ENCODE peak calls at places on chromosomes 4 and X, in five cellular contexts. One of them, this sample, is unnamed.

GRCh38 chrX:119826399-119826959 is 26.3 kb downstream of the UPF3B start:
- DNase-seq in AG04450: no peak
- DNase-seq in stomach: no peak
- DNase-seq in lung: no peak
- DNase-seq in upper lobe of right lung: no peak
- DNase-seq in this sample: no peak

GRCh38 chr4:88308587-88308986 is 24.2 kb upstream of the PPM1K start:
- DNase-seq in AG04450: no peak
- DNase-seq in stomach: no peak
- DNase-seq in lung: no peak
- DNase-seq in upper lobe of right lung: no peak
- DNase-seq in this sample: no peak

GRCh38 chr4:173153445-173153844 is 15.2 kb upstream of the GALNT7 start:
- DNase-seq in AG04450: no peak
- DNase-seq in stomach: no peak
- DNase-seq in lung: no peak
- DNase-seq in upper lobe of right lung: no peak
- DNase-seq in this sample: no peak

GRCh38 chrX:150483576-150483975 is 84.8 kb upstream of the MTM1 start:
- DNase-seq in AG04450: no peak
- DNase-seq in stomach: no peak
- DNase-seq in lung: no peak
- DNase-seq in upper lobe of right lung: no peak
- DNase-seq in this sample: no peak

GRCh38 chr4:114052227-114052626 is 72.8 kb upstream of the ARSJ start:
- DNase-seq in AG04450: no peak
- DNase-seq in stomach: no peak
- DNase-seq in lung: peak; percentile 64
- DNase-seq in upper lobe of right lung: no peak
- DNase-seq in this sample: no peak

GRCh38 chrX:9372866-9373265 is 92.0 kb upstream of the TBL1X start:
- DNase-seq in AG04450: no peak
- DNase-seq in stomach: no peak
- DNase-seq in lung: no peak
- DNase-seq in upper lobe of right lung: no peak
- DNase-seq in this sample: no peak

GRCh38 chr4:155855897-155856296 is 10.2 kb downstream of the ASIC5 start:
- DNase-seq in AG04450: no peak
- DNase-seq in stomach: no peak
- DNase-seq in lung: no peak
- DNase-seq in upper lobe of right lung: no peak
- DNase-seq in this sample: no peak

GRCh38 chr4:85555210-85555609 is 80.3 kb downstream of the ARHGAP24 start:
- DNase-seq in AG04450: no peak
- DNase-seq in stomach: no peak
- DNase-seq in lung: no peak
- DNase-seq in upper lobe of right lung: no peak
- DNase-seq in this sample: no peak

GRCh38 chr4:112852586-112852985 is 196.9 kb upstream of the ANK2 start:
- DNase-seq in AG04450: no peak
- DNase-seq in stomach: no peak
- DNase-seq in lung: no peak
- DNase-seq in upper lobe of right lung: no peak
- DNase-seq in this sample: no peak

GRCh38 chr4:26023191-26023972 is 109.4 kb downstream of the SMIM20 start:
- DNase-seq in AG04450: no peak
- DNase-seq in stomach: no peak
- DNase-seq in lung: no peak
- DNase-seq in upper lobe of right lung: no peak
- DNase-seq in this sample: no peak

GRCh38 chr4:26020896-26021295 is 106.9 kb downstream of the SMIM20 start:
- DNase-seq in AG04450: peak; percentile 18
- DNase-seq in stomach: no peak
- DNase-seq in lung: no peak
- DNase-seq in upper lobe of right lung: no peak
- DNase-seq in this sample: no peak

GRCh38 chr4:26021417-26022345 is 107.7 kb downstream of the SMIM20 start:
- DNase-seq in AG04450: no peak
- DNase-seq in stomach: no peak
- DNase-seq in lung: no peak
- DNase-seq in upper lobe of right lung: no peak
- DNase-seq in this sample: no peak

GRCh38 chr4:26024079-26024478 is 110.1 kb downstream of the SMIM20 start:
- DNase-seq in AG04450: no peak
- DNase-seq in stomach: no peak
- DNase-seq in lung: no peak
- DNase-seq in upper lobe of right lung: no peak
- DNase-seq in this sample: no peak

GRCh38 chr4:26022346-26022891 is 108.4 kb downstream of the SMIM20 start:
- DNase-seq in AG04450: peak; percentile 26
- DNase-seq in stomach: peak; percentile 68
- DNase-seq in lung: peak; percentile 51
- DNase-seq in upper lobe of right lung: no peak
- DNase-seq in this sample: no peak
- H3K27ac ChIP-seq in AG04450: peak overlapping the region; percentile 31
- H3K27ac ChIP-seq in stomach: peak overlapping the region; percentile 31
- H3K27ac ChIP-seq in lung: peak overlapping the region; percentile 80
- H3K27ac ChIP-seq in upper lobe of right lung: peak overlapping the region; percentile 80
- H3K27ac ChIP-seq in this sample: peak overlapping the region; percentile 54

GRCh38 chr4:76458297-76458696 is 23.3 kb downstream of the SHROOM3 start:
- DNase-seq in AG04450: no peak
- DNase-seq in stomach: no peak
- DNase-seq in lung: no peak
- DNase-seq in upper lobe of right lung: no peak
- DNase-seq in this sample: no peak

GRCh38 chr4:76457885-76458284 is 22.9 kb downstream of the SHROOM3 start:
- DNase-seq in AG04450: no peak
- DNase-seq in stomach: no peak
- DNase-seq in lung: no peak
- DNase-seq in upper lobe of right lung: no peak
- DNase-seq in this sample: no peak

GRCh38 chr4:76458829-76459228 is 23.8 kb downstream of the SHROOM3 start:
- DNase-seq in AG04450: no peak
- DNase-seq in stomach: no peak
- DNase-seq in lung: no peak
- DNase-seq in upper lobe of right lung: no peak
- DNase-seq in this sample: no peak

GRCh38 chr4:76463568-76463967 is 28.5 kb downstream of the SHROOM3 start:
- DNase-seq in AG04450: no peak
- DNase-seq in stomach: no peak
- DNase-seq in lung: no peak
- DNase-seq in upper lobe of right lung: no peak
- DNase-seq in this sample: no peak

GRCh38 chr4:76459291-76459723 is 24.3 kb downstream of the SHROOM3 start:
- DNase-seq in AG04450: no peak
- DNase-seq in stomach: no peak
- DNase-seq in lung: no peak
- DNase-seq in upper lobe of right lung: no peak
- DNase-seq in this sample: no peak
- H3K27ac ChIP-seq in AG04450: peak overlapping the region; percentile 57
- H3K27ac ChIP-seq in stomach: no peak overlapping the region
- H3K27ac ChIP-seq in lung: peak overlapping the region; percentile 52
- H3K27ac ChIP-seq in upper lobe of right lung: peak overlapping the region; percentile 12
- H3K27ac ChIP-seq in this sample: no peak overlapping the region

GRCh38 chr4:8350326-8350725 is 80.8 kb downstream of the HTRA3 start:
- DNase-seq in AG04450: no peak
- DNase-seq in stomach: peak; percentile 16
- DNase-seq in lung: no peak
- DNase-seq in upper lobe of right lung: no peak
- DNase-seq in this sample: no peak
- H3K27ac ChIP-seq in AG04450: no peak overlapping the region
- H3K27ac ChIP-seq in stomach: no peak overlapping the region
- H3K27ac ChIP-seq in lung: no peak overlapping the region
- H3K27ac ChIP-seq in upper lobe of right lung: no peak overlapping the region
- H3K27ac ChIP-seq in this sample: no peak overlapping the region

DNA sequence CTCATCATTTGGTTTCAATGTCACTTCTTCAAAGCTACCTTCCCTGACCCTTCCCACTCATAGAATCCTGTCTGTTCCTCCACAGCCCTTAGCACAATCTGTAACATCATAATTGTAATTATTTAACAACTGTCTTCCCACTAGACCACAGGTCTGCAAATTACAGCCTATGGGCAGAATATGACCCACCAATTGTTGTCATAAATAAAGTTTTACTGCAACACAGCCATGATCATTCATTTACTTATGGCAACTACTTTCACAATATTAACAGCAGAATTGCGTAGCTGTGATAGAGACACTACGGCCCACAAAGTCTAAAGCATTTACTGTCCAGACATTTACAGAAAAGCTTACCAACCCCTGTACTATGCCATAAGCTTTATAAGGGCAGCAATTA is 15.9 kb downstream of the USP46 start:
- DNase-seq in AG04450: no peak
- DNase-seq in stomach: no peak
- DNase-seq in lung: no peak
- DNase-seq in upper lobe of right lung: no peak
- DNase-seq in this sample: no peak
- H3K27ac ChIP-seq in AG04450: no peak overlapping the region
- H3K27ac ChIP-seq in stomach: no peak overlapping the region
- H3K27ac ChIP-seq in lung: no peak overlapping the region
- H3K27ac ChIP-seq in upper lobe of right lung: no peak overlapping the region
- H3K27ac ChIP-seq in this sample: no peak overlapping the region

GRCh38 chrX:48490661-48491060 is 14.7 kb downstream of the FTSJ1 start:
- DNase-seq in AG04450: no peak
- DNase-seq in stomach: no peak
- DNase-seq in lung: no peak
- DNase-seq in upper lobe of right lung: no peak
- DNase-seq in this sample: no peak

GRCh38 chrX:48489296-48489695 is 13.3 kb downstream of the FTSJ1 start:
- DNase-seq in AG04450: no peak
- DNase-seq in stomach: no peak
- DNase-seq in lung: no peak
- DNase-seq in upper lobe of right lung: no peak
- DNase-seq in this sample: no peak

GRCh38 chrX:48491809-48492208 is 15.8 kb downstream of the FTSJ1 start:
- DNase-seq in AG04450: no peak
- DNase-seq in stomach: no peak
- DNase-seq in lung: no peak
- DNase-seq in upper lobe of right lung: no peak
- DNase-seq in this sample: no peak

GRCh38 chrX:48488034-48488433 is 12.0 kb downstream of the FTSJ1 start:
- DNase-seq in AG04450: no peak
- DNase-seq in stomach: no peak
- DNase-seq in lung: no peak
- DNase-seq in upper lobe of right lung: no peak
- DNase-seq in this sample: no peak

GRCh38 chrX:48489892-48490291 is 13.9 kb downstream of the FTSJ1 start:
- DNase-seq in AG04450: no peak
- DNase-seq in stomach: no peak
- DNase-seq in lung: no peak
- DNase-seq in upper lobe of right lung: no peak
- DNase-seq in this sample: no peak
- H3K27ac ChIP-seq in AG04450: no peak overlapping the region
- H3K27ac ChIP-seq in stomach: no peak overlapping the region
- H3K27ac ChIP-seq in lung: no peak overlapping the region
- H3K27ac ChIP-seq in upper lobe of right lung: no peak overlapping the region
- H3K27ac ChIP-seq in this sample: no peak overlapping the region

DNA sequence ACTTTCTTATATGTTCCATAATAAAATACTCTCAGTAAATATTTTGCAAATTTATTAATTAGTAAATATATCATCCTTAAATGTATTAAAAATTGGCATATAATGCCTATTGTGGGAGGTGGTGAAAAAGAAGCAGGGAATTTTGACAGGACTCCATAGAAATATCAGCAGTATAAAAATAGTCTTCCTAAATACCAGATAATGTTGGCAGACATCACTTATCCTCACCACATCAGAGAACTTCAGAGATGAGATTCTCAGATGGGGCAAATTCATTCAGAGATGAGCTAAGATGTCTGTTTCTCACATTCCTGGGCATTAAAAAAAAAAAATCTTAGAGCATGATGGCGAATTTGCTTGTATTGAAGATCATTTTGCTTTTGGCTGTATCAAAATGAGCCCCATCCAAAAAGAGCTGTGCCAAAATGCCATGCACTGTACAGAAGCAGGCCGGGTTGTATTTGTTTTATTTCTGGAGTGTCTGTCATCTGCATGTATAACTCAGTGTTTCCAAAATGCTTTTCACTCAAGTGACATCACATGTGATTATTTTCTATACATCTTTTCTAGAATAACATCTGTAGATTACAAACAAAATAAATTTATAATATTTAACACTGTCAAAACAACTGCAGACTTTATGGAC is 41.7 kb downstream of the ATP8A1 start:
- DNase-seq in AG04450: no peak
- DNase-seq in stomach: no peak
- DNase-seq in lung: no peak
- DNase-seq in upper lobe of right lung: no peak
- DNase-seq in this sample: no peak
- H3K27ac ChIP-seq in AG04450: no peak overlapping the region
- H3K27ac ChIP-seq in stomach: no peak overlapping the region
- H3K27ac ChIP-seq in lung: no peak overlapping the region
- H3K27ac ChIP-seq in upper lobe of right lung: no peak overlapping the region
- H3K27ac ChIP-seq in this sample: no peak overlapping the region

GRCh38 chr4:185244763-185245162 is 35.4 kb downstream of the SNX25 start:
- DNase-seq in AG04450: no peak
- DNase-seq in stomach: no peak
- DNase-seq in lung: no peak
- DNase-seq in upper lobe of right lung: no peak
- DNase-seq in this sample: no peak

GRCh38 chr4:185243879-185244278 is 34.5 kb downstream of the SNX25 start:
- DNase-seq in AG04450: no peak
- DNase-seq in stomach: no peak
- DNase-seq in lung: no peak
- DNase-seq in upper lobe of right lung: no peak
- DNase-seq in this sample: no peak

GRCh38 chr4:185238750-185239149 is 29.4 kb downstream of the SNX25 start:
- DNase-seq in AG04450: no peak
- DNase-seq in stomach: no peak
- DNase-seq in lung: no peak
- DNase-seq in upper lobe of right lung: no peak
- DNase-seq in this sample: no peak

GRCh38 chr4:185246453-185246852 is 37.1 kb downstream of the SNX25 start:
- DNase-seq in AG04450: no peak
- DNase-seq in stomach: no peak
- DNase-seq in lung: no peak
- DNase-seq in upper lobe of right lung: no peak
- DNase-seq in this sample: no peak

GRCh38 chr4:185242749-185243533 is 33.5 kb downstream of the SNX25 start:
- DNase-seq in AG04450: no peak
- DNase-seq in stomach: no peak
- DNase-seq in lung: no peak
- DNase-seq in upper lobe of right lung: no peak
- DNase-seq in this sample: no peak
- H3K27ac ChIP-seq in AG04450: no peak overlapping the region
- H3K27ac ChIP-seq in stomach: no peak overlapping the region
- H3K27ac ChIP-seq in lung: no peak overlapping the region
- H3K27ac ChIP-seq in upper lobe of right lung: no peak overlapping the region
- H3K27ac ChIP-seq in this sample: no peak overlapping the region

GRCh38 chr4:139978692-139979091 is 175.3 kb downstream of the MAML3 start:
- DNase-seq in AG04450: no peak
- DNase-seq in stomach: no peak
- DNase-seq in lung: no peak
- DNase-seq in upper lobe of right lung: no peak
- DNase-seq in this sample: no peak
- H3K27ac ChIP-seq in AG04450: no peak overlapping the region
- H3K27ac ChIP-seq in stomach: no peak overlapping the region
- H3K27ac ChIP-seq in lung: peak overlapping the region; percentile 69
- H3K27ac ChIP-seq in upper lobe of right lung: peak overlapping the region; percentile 39
- H3K27ac ChIP-seq in this sample: peak overlapping the region; percentile 81

GRCh38 chr4:140969296-140969695 is 164.0 kb downstream of the RNF150 start:
- DNase-seq in AG04450: no peak
- DNase-seq in stomach: no peak
- DNase-seq in lung: no peak
- DNase-seq in upper lobe of right lung: no peak
- DNase-seq in this sample: no peak

GRCh38 chr4:140968371-140968770 is 164.9 kb downstream of the RNF150 start:
- DNase-seq in AG04450: no peak
- DNase-seq in stomach: no peak
- DNase-seq in lung: no peak
- DNase-seq in upper lobe of right lung: no peak
- DNase-seq in this sample: no peak

GRCh38 chr4:140963883-140964282 is 169.4 kb downstream of the RNF150 start:
- DNase-seq in AG04450: no peak
- DNase-seq in stomach: no peak
- DNase-seq in lung: no peak
- DNase-seq in upper lobe of right lung: no peak
- DNase-seq in this sample: no peak
- H3K27ac ChIP-seq in AG04450: no peak overlapping the region
- H3K27ac ChIP-seq in stomach: no peak overlapping the region
- H3K27ac ChIP-seq in lung: no peak overlapping the region
- H3K27ac ChIP-seq in upper lobe of right lung: no peak overlapping the region
- H3K27ac ChIP-seq in this sample: no peak overlapping the region